ENCODE peak calls at places on chromosomes 2 and 18, in five cellular contexts. O is skeletal muscle cell; B is AG09309; J is IMR-90; C is activated naive CD8-positive, alpha-beta T cell treated with anti-CD3 and anti-CD28 coated beads for 36 hours. I is an unnamed sample.

GRCh38 chr18:12659904-12660605 is 2.1 kb upstream of the SPIRE1 start:
- DNase-seq in O (no peak), B (no peak), J (peak; percentile 70), C (peak; percentile 26), I (peak; percentile 53)

GRCh38 chr2:236997086-236997485 is 88.6 kb upstream of the COPS8 start:
- DNase-seq in O (no peak), B (no peak), J (no peak), C (no peak), I (no peak)

GRCh38 chr2:241720560-241720959 is 13.9 kb upstream of the D2HGDH start:
- DNase-seq in O (no peak), B (no peak), J (no peak), C (no peak), I (no peak)

GRCh38 chr2:240465268-240465764 is 29.9 kb downstream of the GPC1 start:
- DNase-seq in O (no peak), B (no peak), J (no peak), C (no peak), I (no peak)

GRCh38 chr2:175062787-175063585 is 57.8 kb upstream of the CHN1 start:
- DNase-seq in O (no peak), B (no peak), J (no peak), C (no peak), I (no peak)

GRCh38 chr18:49006641-49007136 is 55.9 kb upstream of the SMAD7 start:
- DNase-seq in O (no peak), B (no peak), J (no peak), C (no peak), I (no peak)

GRCh38 chr2:73993376-73993775 is 8.7 kb downstream of the TET3 start:
- DNase-seq in O (no peak), B (no peak), J (no peak), C (no peak), I (no peak)

GRCh38 chr18:53610957-53611356 is 613.5 kb downstream of the MBD2 start:
- DNase-seq in O (no peak), B (no peak), J (no peak), C (no peak), I (no peak)

GRCh38 chr18:48641981-48642380 is 103.2 kb downstream of the CTIF start:
- DNase-seq in O (no peak), B (no peak), J (peak; percentile 41), C (no peak), I (no peak)

GRCh38 chr2:110116033-110116710 is 550 bp upstream of the MALL start:
- DNase-seq in O (no peak), B (no peak), J (peak; percentile 54), C (no peak), I (peak; percentile 81)